ENCODE peak calls at places on chromosome 10, in five cellular contexts. P, L, F, G and E are unnamed samples.

GRCh38 chr10:79417266-79417665 is 28.2 kb downstream of the ZCCHC24 start:
- DNase-seq in G (no peak), P (no peak), F (no peak), L (no peak), E (no peak)

GRCh38 chr10:70512149-70512611 is 33.6 kb downstream of the PALD1 start:
- DNase-seq in L (no peak), G (no peak), P (peak; percentile 23), F (no peak), E (no peak)

GRCh38 chr10:47037654-47038425 is 126.6 kb downstream of the PTPN20 start:
- DNase-seq in G (peak; percentile 6), P (peak; percentile 65), F (no peak), L (no peak), E (no peak)

GRCh38 chr10:116802474-116802873 is 46.8 kb upstream of the ENO4 start:
- DNase-seq in F (no peak), G (no peak), L (no peak), P (no peak), E (no peak)

GRCh38 chr10:31683682-31684081 is 244.9 kb downstream of the ARHGAP12 start:
- DNase-seq in G (no peak), L (no peak), P (no peak), F (no peak), E (no peak)

GRCh38 chr10:6072215-6072941 is 10.2 kb upstream of the IL2RA start:
- DNase-seq in F (peak; percentile 49), L (no peak), P (no peak), G (no peak), E (peak; percentile 67)

GRCh38 chr10:22825841-22826240 is 102.0 kb upstream of the ARMC3 start:
- DNase-seq in G (peak; percentile 35), P (no peak), L (no peak), F (no peak), E (no peak)

GRCh38 chr10:6204341-6205191 is 1.8 kb downstream of the PFKFB3 start:
- DNase-seq in P (peak; percentile 86), G (no peak), L (no peak), F (peak; percentile 38), E (peak; percentile 30)

GRCh38 chr10:97923476-97923875 is 73.8 kb downstream of the GOLGA7B start:
- DNase-seq in P (no peak), G (no peak), F (no peak), L (no peak), E (no peak)

GRCh38 chr10:98435178-98435577 is 11.6 kb downstream of the HPS1 start:
- DNase-seq in F (no peak), P (no peak), G (no peak), L (no peak), E (no peak)

GRCh38 chr10:63071145-63071544 is 62.0 kb upstream of the NRBF2 start:
- DNase-seq in G (no peak), L (no peak), F (no peak), P (no peak), E (no peak)

GRCh38 chr10:132942740-132943554 is 577 bp upstream of the CFAP46 start:
- DNase-seq in G (no peak), L (no peak), F (no peak), P (no peak), E (peak; percentile 29)

GRCh38 chr10:103703941-103704919 is 151.1 kb downstream of the SH3PXD2A start:
- DNase-seq in G (no peak), F (no peak), L (no peak), P (no peak), E (no peak)

GRCh38 chr10:86121200-86121599 is 245.4 kb downstream of the GRID1 start:
- DNase-seq in P (no peak), F (no peak), L (no peak), G (no peak), E (no peak)

GRCh38 chr10:86706977-86707376 is 38.7 kb downstream of the LDB3 start:
- DNase-seq in P (no peak), G (no peak), F (no peak), L (no peak), E (no peak)

GRCh38 chr10:101219137-101219945 is 9.9 kb downstream of the LBX1 start:
- DNase-seq in L (no peak), P (no peak), F (no peak), G (no peak), E (peak; percentile 24)

GRCh38 chr10:95279042-95279820 is 11.6 kb downstream of the PDLIM1 start:
- DNase-seq in G (no peak), F (no peak), P (peak; percentile 61), L (no peak), E (no peak)

GRCh38 chr10:26755443-26755903 is 58.0 kb downstream of the PDSS1 start:
- DNase-seq in F (peak; percentile 48), P (peak; percentile 31), L (no peak), G (no peak), E (peak; percentile 42)

GRCh38 chr10:126185666-126186447 is 202.4 kb downstream of the ADAM12 start:
- DNase-seq in F (no peak), G (no peak), P (peak; percentile 48), L (no peak), E (no peak)

GRCh38 chr10:90051053-90051452 is 349.7 kb downstream of the KIF20B start:
- DNase-seq in P (no peak), F (no peak), G (no peak), L (no peak), E (no peak)

GRCh38 chr10:111785921-111786320 is 397.6 kb downstream of the GPAM start:
- DNase-seq in G (no peak), P (no peak), F (no peak), L (no peak), E (no peak)

GRCh38 chr10:132443605-132443997 is 46.6 kb downstream of the PWWP2B start:
- DNase-seq in L (no peak), F (peak; percentile 69), P (no peak), G (no peak), E (peak; percentile 77)

GRCh38 chr10:59360605-59361515 is 1.5 kb downstream of the FAM13C start:
- DNase-seq in L (no peak), G (no peak), P (no peak), F (no peak), E (no peak)

GRCh38 chr10:17064435-17064834 is 65.2 kb downstream of the CUBN start:
- DNase-seq in G (no peak), P (no peak), F (no peak), L (no peak), E (no peak)

GRCh38 chr10:80487791-80488538 is 33.9 kb downstream of the TSPAN14 start:
- DNase-seq in P (no peak), F (no peak), G (no peak), L (no peak), E (no peak)

GRCh38 chr10:43264324-43264986 is 2.4 kb downstream of the RASGEF1A start:
- DNase-seq in G (no peak), P (no peak), L (no peak), F (no peak), E (peak; percentile 20)

GRCh38 chr10:108039821-108040584 is 875.5 kb upstream of the SORCS1 start:
- DNase-seq in P (no peak), F (no peak), G (no peak), L (no peak), E (no peak)

GRCh38 chr10:101831169-101831811 is 12.3 kb downstream of the KCNIP2 start:
- DNase-seq in F (no peak), L (no peak), P (no peak), G (no peak), E (no peak)

GRCh38 chr10:90650858-90651257 is 207.0 kb downstream of the HTR7 start:
- DNase-seq in G (no peak), L (no peak), P (no peak), F (no peak), E (no peak)

GRCh38 chr10:43254881-43255643 is 11.8 kb downstream of the RASGEF1A start:
- DNase-seq in P (no peak), L (peak; percentile 9), G (no peak), F (no peak), E (no peak)

GRCh38 chr10:24341371-24341770 is 132.4 kb downstream of the KIAA1217 start:
- DNase-seq in P (peak; percentile 43), L (no peak), F (no peak), G (no peak), E (no peak)

DNA sequence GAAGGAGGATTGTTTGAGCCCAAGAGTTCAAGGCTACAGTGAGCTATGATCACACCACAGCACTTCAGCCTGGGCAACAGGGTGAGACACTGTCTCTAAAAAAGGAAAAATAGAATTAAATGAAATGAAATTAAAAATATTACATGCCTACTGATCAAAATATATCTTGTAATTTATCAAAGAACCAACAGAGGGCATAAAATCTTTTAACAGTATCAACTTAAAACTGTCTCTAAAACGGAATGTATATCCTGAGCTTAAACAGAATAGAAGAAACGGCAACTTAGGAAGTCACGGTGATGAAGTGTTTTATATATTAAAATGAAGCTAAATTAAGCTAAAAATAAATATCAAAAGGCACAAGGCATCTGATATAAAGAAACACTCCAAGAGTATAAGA is 78.8 kb downstream of the MTPAP start:
- DNase-seq in F (no peak), P (peak; percentile 28), L (no peak), G (no peak), E (no peak)
- TF ChIP-seq CTCF in F (no peak), P (peak; percentile 28), L (no peak), G (no peak), E (no peak)

GRCh38 chr10:119401671-119402395 is 140.7 kb downstream of the RGS10 start:
- DNase-seq in F (no peak), L (peak; percentile 79), P (peak; percentile 98), G (no peak), E (no peak)

GRCh38 chr10:119405505-119405807 is 137.1 kb downstream of the RGS10 start:
- DNase-seq in L (no peak), F (no peak), G (no peak), P (no peak), E (no peak)

GRCh38 chr10:119406137-119406536 is 136.4 kb downstream of the RGS10 start:
- DNase-seq in G (no peak), F (no peak), L (no peak), P (no peak), E (no peak)

GRCh38 chr10:119404719-119405504 is 137.6 kb downstream of the RGS10 start:
- DNase-seq in G (no peak), F (no peak), P (no peak), L (no peak), E (no peak)

GRCh38 chr10:119403927-119404326 is 138.6 kb downstream of the RGS10 start:
- DNase-seq in L (no peak), G (no peak), P (peak; percentile 15), F (no peak), E (no peak)
- TF ChIP-seq CTCF in L (no peak), G (no peak), P (peak; percentile 17), F (no peak), E (no peak)

GRCh38 chr10:58267713-58268453 is at the start of gene IPMK:
- DNase-seq in P (peak; percentile 74), F (peak; percentile 89), G (peak; percentile 93), L (peak; percentile 90), E (peak; percentile 85)
- TF ChIP-seq CTCF in P (no peak), F (no peak), G (no peak), L (no peak), E (no peak)

GRCh38 chr10:118595598-118596425 is at the start of gene PRLHR:
- DNase-seq in F (no peak), G (peak; percentile 86), P (peak; percentile 19), L (no peak), E (no peak)

GRCh38 chr10:118592675-118593330 is 2.6 kb downstream of the PRLHR start:
- DNase-seq in G (no peak), L (no peak), P (no peak), F (no peak), E (no peak)

GRCh38 chr10:118595064-118595420 is 406 bp downstream of the PRLHR start:
- DNase-seq in P (no peak), G (peak; percentile 17), F (no peak), L (no peak), E (no peak)

GRCh38 chr10:118596426-118597124 is 1.1 kb upstream of the PRLHR start:
- DNase-seq in L (no peak), F (no peak), G (peak; percentile 16), P (no peak), E (no peak)

GRCh38 chr10:118594392-118595063 is 920 bp downstream of the PRLHR start:
- DNase-seq in L (peak; percentile 24), F (peak; percentile 67), G (peak; percentile 94), P (peak; percentile 14), E (no peak)
- TF ChIP-seq CTCF in L (no peak), F (peak; percentile 8), G (peak; percentile 54), P (peak; percentile 16), E (peak; percentile 20)